ENCODE peak calls at places on chromosomes 3 and 15, in four cellular contexts. One of them, this sample, is unnamed.

GRCh38 chr15:90895571-90896117 is 7.5 kb upstream of the MAN2A2 start:
- DNase-seq in K562: peak
- DNase-seq in HepG2: no peak
- DNase-seq in SK-N-SH: peak
- DNase-seq in this sample: no peak

GRCh38 chr3:138943724-138944131 is 3.2 kb downstream of the FOXL2 start:
- DNase-seq in K562: no peak
- DNase-seq in HepG2: no peak
- DNase-seq in SK-N-SH: no peak
- DNase-seq in this sample: no peak

GRCh38 chr3:171101982-171102610 is 75.6 kb upstream of the SLC2A2 start:
- DNase-seq in K562: no peak
- DNase-seq in HepG2: no peak
- DNase-seq in SK-N-SH: no peak
- DNase-seq in this sample: no peak

GRCh38 chr3:172980849-172981248 is 160.2 kb downstream of the SPATA16 start:
- DNase-seq in K562: no peak
- DNase-seq in HepG2: no peak
- DNase-seq in SK-N-SH: no peak
- DNase-seq in this sample: no peak

GRCh38 chr3:31732548-31732947 is 199.8 kb downstream of the STT3B start:
- DNase-seq in K562: no peak
- DNase-seq in HepG2: no peak
- DNase-seq in SK-N-SH: peak
- DNase-seq in this sample: no peak

GRCh38 chr3:64551697-64552096 is 136.1 kb downstream of the ADAMTS9 start:
- DNase-seq in K562: no peak
- DNase-seq in HepG2: no peak
- DNase-seq in SK-N-SH: no peak
- DNase-seq in this sample: no peak

GRCh38 chr3:134460965-134461364 is 24.8 kb downstream of the ANAPC13 start:
- DNase-seq in K562: no peak
- DNase-seq in HepG2: no peak
- DNase-seq in SK-N-SH: no peak
- DNase-seq in this sample: no peak

GRCh38 chr3:15685927-15686326 is 84.4 kb downstream of the BTD start:
- DNase-seq in K562: no peak
- DNase-seq in HepG2: peak
- DNase-seq in SK-N-SH: peak
- DNase-seq in this sample: no peak

GRCh38 chr15:69976366-69976994 is 121.2 kb downstream of the TLE3 start:
- DNase-seq in K562: peak
- DNase-seq in HepG2: peak
- DNase-seq in SK-N-SH: no peak
- DNase-seq in this sample: peak

GRCh38 chr3:172334743-172335142 is 113.5 kb downstream of the GHSR start:
- DNase-seq in K562: no peak
- DNase-seq in HepG2: no peak
- DNase-seq in SK-N-SH: no peak
- DNase-seq in this sample: no peak

GRCh38 chr3:151213881-151214280 is 10.9 kb upstream of the GPR171 start:
- DNase-seq in K562: no peak
- DNase-seq in HepG2: no peak
- DNase-seq in SK-N-SH: no peak
- DNase-seq in this sample: no peak

GRCh38 chr15:85746641-85747040 is 48.1 kb downstream of the KLHL25 start:
- DNase-seq in K562: no peak
- DNase-seq in HepG2: no peak
- DNase-seq in SK-N-SH: peak
- DNase-seq in this sample: no peak

GRCh38 chr3:44721231-44722102 is 8.0 kb upstream of the ZNF501 start:
- DNase-seq in K562: no peak
- DNase-seq in HepG2: no peak
- DNase-seq in SK-N-SH: no peak
- DNase-seq in this sample: no peak

GRCh38 chr15:100913961-100914360 is 5.2 kb upstream of the LRRK1 start:
- DNase-seq in K562: no peak
- DNase-seq in HepG2: no peak
- DNase-seq in SK-N-SH: no peak
- DNase-seq in this sample: no peak

GRCh38 chr3:29764059-29764458 is 483.2 kb downstream of the RBMS3 start:
- DNase-seq in K562: no peak
- DNase-seq in HepG2: no peak
- DNase-seq in SK-N-SH: no peak
- DNase-seq in this sample: no peak

GRCh38 chr3:72591522-72592421 is 256.5 kb downstream of the SHQ1 start:
- DNase-seq in K562: peak
- DNase-seq in HepG2: no peak
- DNase-seq in SK-N-SH: no peak
- DNase-seq in this sample: peak

GRCh38 chr3:101944308-101944707 is 95.0 kb downstream of the NFKBIZ start:
- DNase-seq in K562: no peak
- DNase-seq in HepG2: no peak
- DNase-seq in SK-N-SH: no peak
- DNase-seq in this sample: no peak

GRCh38 chr3:68249265-68249664 is 594.9 kb upstream of the SUCLG2 start:
- DNase-seq in K562: no peak
- DNase-seq in HepG2: no peak
- DNase-seq in SK-N-SH: no peak
- DNase-seq in this sample: no peak

GRCh38 chr3:117404756-117405155 is 695.2 kb downstream of the TUSC7 start:
- DNase-seq in K562: no peak
- DNase-seq in HepG2: no peak
- DNase-seq in SK-N-SH: no peak
- DNase-seq in this sample: no peak

GRCh38 chr3:16667633-16668032 is 62.4 kb upstream of the DAZL start:
- DNase-seq in K562: no peak
- DNase-seq in HepG2: no peak
- DNase-seq in SK-N-SH: no peak
- DNase-seq in this sample: no peak

GRCh38 chr15:33086500-33087141 is 107.9 kb downstream of the FMN1 start:
- DNase-seq in K562: no peak
- DNase-seq in HepG2: peak
- DNase-seq in SK-N-SH: peak
- DNase-seq in this sample: no peak

GRCh38 chr3:71307884-71308697 is 275.4 kb downstream of the FOXP1 start:
- DNase-seq in K562: no peak
- DNase-seq in HepG2: no peak
- DNase-seq in SK-N-SH: no peak
- DNase-seq in this sample: no peak

GRCh38 chr3:161222662-161223061 is 1.6 kb downstream of the NMD3 start:
- DNase-seq in K562: no peak
- DNase-seq in HepG2: no peak
- DNase-seq in SK-N-SH: no peak
- DNase-seq in this sample: no peak

GRCh38 chr15:70789213-70789612 is 25.9 kb upstream of the UACA start:
- DNase-seq in K562: peak
- DNase-seq in HepG2: no peak
- DNase-seq in SK-N-SH: no peak
- DNase-seq in this sample: no peak

GRCh38 chr3:35088943-35089342 is 550.4 kb upstream of the ARPP21 start:
- DNase-seq in K562: no peak
- DNase-seq in HepG2: no peak
- DNase-seq in SK-N-SH: no peak
- DNase-seq in this sample: no peak

GRCh38 chr3:130384547-130384946 is 39.1 kb downstream of the COL6A5 start:
- DNase-seq in K562: no peak
- DNase-seq in HepG2: no peak
- DNase-seq in SK-N-SH: no peak
- DNase-seq in this sample: no peak

GRCh38 chr3:113166719-113167492 is 44.5 kb upstream of the BOC start:
- DNase-seq in K562: no peak
- DNase-seq in HepG2: no peak
- DNase-seq in SK-N-SH: peak
- DNase-seq in this sample: peak

GRCh38 chr3:138213373-138214085 is 26.4 kb downstream of the ARMC8 start:
- DNase-seq in K562: no peak
- DNase-seq in HepG2: no peak
- DNase-seq in SK-N-SH: no peak
- DNase-seq in this sample: no peak

GRCh38 chr3:46087871-46088270 is 60.6 kb upstream of the XCR1 start:
- DNase-seq in K562: no peak
- DNase-seq in HepG2: no peak
- DNase-seq in SK-N-SH: no peak
- DNase-seq in this sample: no peak

GRCh38 chr3:50502584-50503423 is 630 bp downstream of the CACNA2D2 start:
- DNase-seq in K562: no peak
- DNase-seq in HepG2: no peak
- DNase-seq in SK-N-SH: peak
- DNase-seq in this sample: peak

GRCh38 chr3:54067060-54067459 is 55.3 kb upstream of the CACNA2D3 start:
- DNase-seq in K562: no peak
- DNase-seq in HepG2: no peak
- DNase-seq in SK-N-SH: no peak
- DNase-seq in this sample: no peak

GRCh38 chr15:57259511-57260143 is 116.7 kb upstream of the CGNL1 start:
- DNase-seq in K562: no peak
- DNase-seq in HepG2: no peak
- DNase-seq in SK-N-SH: peak
- DNase-seq in this sample: peak

GRCh38 chr3:67524046-67524445 is 130.4 kb downstream of the SUCLG2 start:
- DNase-seq in K562: no peak
- DNase-seq in HepG2: no peak
- DNase-seq in SK-N-SH: no peak
- DNase-seq in this sample: no peak

GRCh38 chr3:17261627-17262369 is 377.0 kb downstream of the PLCL2 start:
- DNase-seq in K562: no peak
- DNase-seq in HepG2: no peak
- DNase-seq in SK-N-SH: no peak
- DNase-seq in this sample: no peak

GRCh38 chr15:73753250-73754130 is at the start of gene INSYN1:
- DNase-seq in K562: no peak
- DNase-seq in HepG2: no peak
- DNase-seq in SK-N-SH: peak
- DNase-seq in this sample: peak
- TF ChIP-seq FOXJ3 in K562: no peak
- TF ChIP-seq FOXJ3 in HepG2: no peak
- TF ChIP-seq FOXJ3 in SK-N-SH: no peak
- TF ChIP-seq FOXJ3 in this sample: no peak

DNA sequence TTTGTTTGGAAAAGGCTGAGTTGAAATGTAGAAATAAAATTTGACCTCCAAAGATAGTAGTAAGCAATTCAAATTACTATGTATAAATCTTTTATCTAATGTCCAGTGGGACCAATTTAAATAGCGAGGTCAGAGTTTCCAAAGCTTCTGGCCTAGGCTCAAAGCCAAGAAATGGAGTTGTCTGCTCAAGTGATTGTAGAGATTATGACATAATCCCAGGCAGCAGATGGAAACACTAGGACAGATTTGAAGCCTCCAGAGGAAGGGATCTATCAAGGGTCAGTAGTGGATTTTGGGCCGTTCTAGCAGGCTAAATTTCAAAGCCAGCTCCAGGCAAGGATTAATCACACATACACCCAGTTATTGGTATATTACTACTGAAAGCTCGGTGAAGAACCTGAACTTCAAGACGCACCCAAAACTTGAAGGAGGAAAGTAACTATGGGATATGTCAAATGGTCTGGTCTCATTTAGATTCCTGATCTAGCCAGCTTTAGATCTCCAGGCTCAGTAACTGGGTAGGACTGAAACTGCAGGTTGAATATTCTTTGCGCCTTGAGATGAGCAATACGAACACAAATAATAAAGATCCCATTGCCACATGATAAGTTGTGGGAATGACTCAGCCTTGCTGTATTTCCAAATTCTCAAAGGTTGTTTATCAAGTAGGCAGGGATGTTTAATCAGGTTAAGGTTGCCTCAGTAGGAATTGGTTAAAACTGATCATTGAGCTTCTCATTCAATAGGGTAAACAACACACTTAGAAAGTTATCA is 30.9 kb upstream of the ARRDC4 start:
- DNase-seq in K562: no peak
- DNase-seq in HepG2: no peak
- DNase-seq in SK-N-SH: no peak
- DNase-seq in this sample: no peak
- TF ChIP-seq FOXJ3 in K562: no peak
- TF ChIP-seq FOXJ3 in HepG2: no peak
- TF ChIP-seq FOXJ3 in SK-N-SH: no peak
- TF ChIP-seq FOXJ3 in this sample: no peak

GRCh38 chr15:75355369-75355768 is 8.5 kb downstream of the NEIL1 start:
- DNase-seq in K562: no peak
- DNase-seq in HepG2: no peak
- DNase-seq in SK-N-SH: no peak
- DNase-seq in this sample: no peak
- TF ChIP-seq FOXJ3 in K562: no peak
- TF ChIP-seq FOXJ3 in HepG2: no peak
- TF ChIP-seq FOXJ3 in SK-N-SH: no peak
- TF ChIP-seq FOXJ3 in this sample: no peak

GRCh38 chr3:58659051-58659675 is 7.4 kb downstream of the FAM3D start:
- DNase-seq in K562: peak
- DNase-seq in HepG2: peak
- DNase-seq in SK-N-SH: peak
- DNase-seq in this sample: peak
- TF ChIP-seq FOXJ3 in K562: no peak
- TF ChIP-seq FOXJ3 in HepG2: no peak
- TF ChIP-seq FOXJ3 in SK-N-SH: no peak
- TF ChIP-seq FOXJ3 in this sample: no peak

GRCh38 chr3:28544236-28544635 is 195.6 kb upstream of the AZI2 start:
- DNase-seq in K562: no peak
- DNase-seq in HepG2: no peak
- DNase-seq in SK-N-SH: no peak
- DNase-seq in this sample: no peak

GRCh38 chr3:28542351-28542750 is 193.7 kb upstream of the AZI2 start:
- DNase-seq in K562: no peak
- DNase-seq in HepG2: no peak
- DNase-seq in SK-N-SH: no peak
- DNase-seq in this sample: no peak

GRCh38 chr3:28544831-28545230 is 196.2 kb upstream of the AZI2 start:
- DNase-seq in K562: no peak
- DNase-seq in HepG2: no peak
- DNase-seq in SK-N-SH: no peak
- DNase-seq in this sample: no peak
- TF ChIP-seq FOXJ3 in K562: no peak
- TF ChIP-seq FOXJ3 in HepG2: no peak
- TF ChIP-seq FOXJ3 in SK-N-SH: no peak
- TF ChIP-seq FOXJ3 in this sample: no peak